ENCODE peak calls at places on chromosome 12, in ten cellular contexts. E is cardiac muscle cell; U is PC-3; Y is osteoblast; Q is left ventricle myocardium inferior; V is GM23248; Z is naive thymus-derived CD4-positive, alpha-beta T cell; I is tibial artery; R is neural progenitor cell; S is heart left ventricle. W is an unnamed sample. For H3K27me3 and H3K9me3, the result is how much of the 10 kb centered on the place peaks cover.

GRCh38 chr12:94165152-94165551 is 16.8 kb downstream of the PLXNC1 start:
- DNase-seq in I (no peak), R (peak), S (no peak), E (no peak), Q (no peak), V (no peak), Z (no peak), U (no peak), Y (peak), W (no peak)

GRCh38 chr12:77940566-77940965 is 109.9 kb downstream of the NAV3 start:
- DNase-seq in R (no peak), V (peak), Q (no peak), U (peak), I (no peak), S (no peak), E (peak), Y (peak), Z (no peak), W (no peak)

GRCh38 chr12:66573605-66574004 is 105.3 kb downstream of the GRIP1 start:
- DNase-seq in R (no peak), Q (no peak), U (no peak), S (no peak), V (no peak), Y (no peak), I (no peak), E (no peak), Z (no peak), W (no peak)

GRCh38 chr12:2813573-2814185 is 1.2 kb downstream of the ITFG2 start:
- DNase-seq in Y (peak), U (peak), E (peak), Q (no peak), I (peak), Z (peak), S (no peak), R (peak), V (peak), W (peak)

GRCh38 chr12:78863482-78864427 is 819 bp upstream of the SYT1 start:
- DNase-seq in E (peak), U (peak), V (peak), Z (no peak), Q (peak), Y (peak), I (no peak), S (no peak), R (peak), W (no peak)

GRCh38 chr12:49345048-49345839 is 1.4 kb upstream of the DNAJC22 start:
- DNase-seq in Q (no peak), Z (no peak), V (peak), R (peak), Y (peak), I (no peak), U (peak), E (peak), S (peak), W (no peak)

GRCh38 chr12:70052931-70053497 is 190.2 kb upstream of the CNOT2 start:
- DNase-seq in E (no peak), Q (no peak), V (peak), U (peak), S (no peak), R (no peak), Z (no peak), I (peak), Y (no peak), W (no peak)

GRCh38 chr12:63668028-63668799 is at the start of gene DPY19L2:
- DNase-seq in Z (peak), S (peak), U (peak), I (peak), R (peak), Y (peak), E (peak), Q (peak), V (peak), W (peak)

GRCh38 chr12:47282206-47282605 is 202.4 kb upstream of the AMIGO2 start:
- DNase-seq in E (no peak), S (no peak), Q (no peak), R (no peak), U (no peak), V (peak), I (no peak), Z (no peak), Y (peak), W (no peak)

GRCh38 chr12:96714199-96714598 is 192.9 kb upstream of the NEDD1 start:
- DNase-seq in U (no peak), V (no peak), E (no peak), R (no peak), S (no peak), I (no peak), Y (no peak), Z (no peak), Q (no peak), W (no peak)

DNA sequence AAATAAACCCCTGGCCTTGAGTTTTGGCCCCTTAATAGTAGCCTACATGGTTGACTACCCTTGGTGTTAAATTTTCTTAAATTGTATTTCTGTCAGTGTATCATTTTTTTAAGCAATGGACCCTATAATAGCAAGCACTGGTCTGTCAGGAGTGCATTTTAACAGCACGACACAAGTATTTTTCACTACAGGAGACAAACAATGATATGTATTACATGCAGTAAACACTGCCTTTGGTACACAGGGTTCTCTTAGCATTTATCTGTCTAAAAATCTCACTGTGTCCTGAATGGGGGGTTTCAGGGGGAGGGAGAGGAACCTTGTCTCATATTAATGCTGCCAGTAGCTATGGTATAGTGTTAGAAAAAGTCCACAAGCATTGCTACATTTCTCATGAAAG is 18.4 kb downstream of the LMO3 start:
- DNase-seq in R (no peak), U (no peak), Q (no peak), I (no peak), Y (no peak), V (no peak), E (no peak), S (no peak), Z (no peak), W (no peak)
- H3K4me3 ChIP-seq in R (no peak), U (no peak), Q (no peak), I (no peak), Y (no peak), V (no peak), E (no peak), S (no peak), Z (no peak), W (no peak)

GRCh38 chr12:5432011-5432400 is at the start of gene NTF3:
- DNase-seq in S (no peak), Q (peak), V (peak), R (peak), I (no peak), E (peak), Z (no peak), Y (peak), U (no peak), W (no peak)

GRCh38 chr12:5429741-5430557 is 2.0 kb upstream of the NTF3 start:
- DNase-seq in U (no peak), Z (no peak), Y (no peak), R (peak), I (no peak), V (no peak), S (no peak), Q (no peak), E (peak), W (no peak)

GRCh38 chr12:5433081-5433839 is 1.4 kb downstream of the NTF3 start:
- DNase-seq in I (peak), Q (no peak), Y (peak), V (peak), Z (no peak), S (no peak), R (peak), E (peak), U (no peak), W (no peak)

GRCh38 chr12:5430639-5431603 is 987 bp upstream of the NTF3 start:
- DNase-seq in Q (no peak), E (no peak), V (peak), Y (peak), I (no peak), U (no peak), S (no peak), Z (no peak), R (peak), W (no peak)

DNA sequence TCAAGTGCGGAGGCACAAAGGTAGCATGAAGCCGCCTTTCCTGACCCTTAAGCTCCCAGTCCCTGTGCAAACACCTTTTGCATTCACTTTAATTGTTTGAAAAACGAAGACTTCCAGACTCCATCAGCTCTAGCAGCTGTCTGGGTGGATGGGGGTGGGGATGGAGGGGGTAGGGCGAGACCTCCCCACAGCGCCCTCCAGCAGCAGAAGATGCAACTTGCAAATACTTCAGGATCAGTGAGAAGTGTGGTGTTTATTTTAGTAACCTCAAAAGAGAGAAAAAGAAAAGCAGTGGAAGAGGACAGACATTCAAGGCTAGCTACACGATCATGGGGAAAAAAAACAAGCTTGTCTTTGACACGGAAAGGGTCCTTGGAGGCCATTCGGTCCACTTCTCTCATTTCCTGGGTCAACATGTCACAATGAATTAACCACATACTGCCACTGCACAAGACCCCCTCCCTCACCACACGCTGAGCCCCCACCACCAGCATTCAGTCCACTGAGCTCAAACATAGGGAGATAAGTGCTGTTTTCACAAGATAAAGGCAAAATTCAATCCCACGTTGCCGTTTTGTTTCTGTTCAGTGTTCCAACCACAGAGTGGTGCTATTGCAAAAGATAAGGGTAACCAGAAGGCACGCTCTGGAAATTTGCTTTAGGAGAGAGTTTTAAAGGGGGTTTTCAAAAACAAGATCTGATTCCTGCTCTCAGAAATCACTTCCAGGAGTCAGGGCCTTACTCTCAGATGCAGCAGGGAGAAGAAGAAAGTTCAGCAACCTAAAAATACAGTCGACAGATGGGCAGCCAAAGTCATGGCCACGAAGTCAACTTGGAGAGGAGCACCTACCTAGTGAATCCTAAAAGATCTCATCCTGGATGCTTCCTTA is 3.3 kb upstream of the NTF3 start:
- DNase-seq in Z (no peak), I (no peak), S (no peak), Y (no peak), U (peak), R (peak), V (peak), E (peak), Q (no peak), W (peak)
- H3K27me3 ChIP-seq in Z (under half), I (under half), S (under half), Y (half or more), U (under half), R (under half), V (half or more), E (under half), Q (half or more), W (under half)

GRCh38 chr12:130014485-130014807 is 110.6 kb upstream of the TMEM132D start:
- DNase-seq in R (peak), Q (no peak), E (peak), I (no peak), S (no peak), Z (no peak), U (no peak), Y (no peak), V (peak), W (no peak)
- H3K9me3 ChIP-seq in R (under half), Q (under half), E (under half), I (under half), S (under half), Z (under half), U (under half), Y (under half), V (under half), W (under half)

DNA sequence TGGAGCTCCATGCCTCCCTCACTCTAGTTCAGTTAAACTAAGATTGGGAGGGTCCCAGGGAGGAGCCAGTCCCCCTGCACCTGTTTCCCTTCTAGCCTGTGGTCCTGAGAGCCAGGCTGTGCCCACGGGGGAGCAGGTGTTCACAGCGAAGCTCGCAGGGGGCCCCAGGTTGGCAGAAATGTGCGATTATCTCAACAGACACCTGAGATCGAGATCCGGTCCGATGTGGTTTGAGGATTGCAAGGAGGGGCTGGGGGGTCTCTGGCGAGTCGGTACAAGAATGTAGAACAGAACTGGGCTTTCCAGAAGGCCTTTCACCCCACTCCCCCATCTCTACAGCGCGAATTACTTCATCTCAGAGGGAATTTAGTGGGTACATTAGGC is 1539.8 kb upstream of the TMEM132C start:
- DNase-seq in R (no peak), U (no peak), Q (no peak), I (no peak), Y (peak), S (no peak), E (no peak), Z (no peak), V (no peak), W (no peak)
- H3K4me3 ChIP-seq in R (peak), U (no peak), Q (no peak), I (no peak), Y (no peak), S (no peak), E (no peak), Z (no peak), V (no peak), W (no peak)

GRCh38 chr12:113796852-113797534 is 169.1 kb downstream of the RBM19 start:
- DNase-seq in R (no peak), U (no peak), Y (no peak), S (no peak), Q (no peak), I (no peak), Z (no peak), E (no peak), V (no peak), W (no peak)

GRCh38 chr12:113792450-113792849 is 173.7 kb downstream of the RBM19 start:
- DNase-seq in S (no peak), Y (no peak), Z (no peak), I (no peak), U (no peak), R (no peak), V (no peak), E (no peak), Q (no peak), W (no peak)

GRCh38 chr12:113796086-113796827 is 169.9 kb downstream of the RBM19 start:
- DNase-seq in I (no peak), Q (no peak), S (no peak), Z (no peak), E (no peak), U (no peak), R (no peak), V (no peak), Y (peak), W (no peak)

GRCh38 chr12:113793250-113793649 is 172.9 kb downstream of the RBM19 start:
- DNase-seq in I (no peak), E (peak), U (no peak), V (no peak), Q (no peak), Z (no peak), Y (no peak), R (no peak), S (no peak), W (no peak)

GRCh38 chr12:113794774-113795173 is 171.4 kb downstream of the RBM19 start:
- DNase-seq in S (no peak), V (no peak), Z (no peak), Q (no peak), R (no peak), I (no peak), U (no peak), Y (no peak), E (no peak), W (no peak)
- H3K27me3 ChIP-seq in S (under half), V (under half), Z (under half), Q (under half), R (under half), I (under half), U (under half), Y (under half), E (under half), W (under half)

GRCh38 chr12:34297126-34297789 is 275.0 kb downstream of the ALG10 start:
- DNase-seq in R (no peak), E (no peak), Z (no peak), U (no peak), Q (no peak), V (no peak), I (no peak), Y (no peak), S (peak), W (no peak)
- H3K9me3 ChIP-seq in R (under half), E (under half), Z (half or more), U (under half), Q (under half), V (under half), I (under half), Y (under half), S (under half), W (under half)

GRCh38 chr12:113154351-113154973 is 4.9 kb downstream of the CFAP73 start:
- DNase-seq in Q (no peak), Z (peak), I (no peak), V (peak), R (peak), Y (peak), E (peak), S (peak), U (no peak), W (no peak)
- H3K4me3 ChIP-seq in Q (peak), Z (peak), I (no peak), V (peak), R (peak), Y (peak), E (peak), S (no peak), U (no peak), W (no peak)

W was measured in SJSA1.